ENCODE peak calls at places on chromosomes 12 and 14, in six cellular contexts. H, J, C, A, T and R are unnamed samples.

GRCh38 chr12:103877934-103878510 is 37.0 kb upstream of the NT5DC3 start:
- DNase-seq in C (no peak), T (peak; percentile 74), H (no peak), A (peak; percentile 84), J (no peak), R (no peak)

GRCh38 chr14:67541448-67542387 is 8.6 kb downstream of the PLEKHH1 start:
- DNase-seq in T (no peak), A (peak; percentile 52), H (no peak), C (no peak), J (peak; percentile 73), R (no peak)

GRCh38 chr12:24919346-24920001 is 29.4 kb downstream of the BCAT1 start:
- DNase-seq in J (no peak), C (no peak), H (no peak), T (no peak), A (no peak), R (no peak)

GRCh38 chr12:27841392-27841882 is 61.4 kb upstream of the MANSC4 start:
- DNase-seq in J (no peak), C (no peak), H (no peak), A (no peak), T (no peak), R (peak; percentile 16)

GRCh38 chr12:77102691-77103090 is 37.3 kb upstream of the E2F7 start:
- DNase-seq in J (no peak), T (peak; percentile 80), A (no peak), H (no peak), C (no peak), R (no peak)

GRCh38 chr12:8676651-8677050 is 14.0 kb upstream of the MFAP5 start:
- DNase-seq in T (no peak), C (no peak), J (no peak), H (no peak), A (no peak), R (no peak)

GRCh38 chr14:89418976-89419375 is 1.9 kb upstream of the FOXN3 start:
- DNase-seq in C (no peak), J (no peak), T (no peak), H (no peak), A (no peak), R (no peak)

GRCh38 chr14:61631044-61631692 is 64.1 kb upstream of the HIF1A start:
- DNase-seq in T (no peak), H (no peak), J (no peak), C (no peak), A (no peak), R (no peak)

GRCh38 chr12:128073937-128074336 is 193.0 kb upstream of the TMEM132C start:
- DNase-seq in T (no peak), C (no peak), A (no peak), H (no peak), J (no peak), R (no peak)

GRCh38 chr14:83975435-83976222 is 1554.3 kb upstream of the FLRT2 start:
- DNase-seq in H (no peak), T (peak; percentile 1), C (peak; percentile 61), A (peak; percentile 55), J (peak; percentile 68), R (no peak)

GRCh38 chr14:84375235-84375634 is 1154.7 kb upstream of the FLRT2 start:
- DNase-seq in J (no peak), H (no peak), T (no peak), C (no peak), A (no peak), R (no peak)

GRCh38 chr12:6860116-6860515 is 7.2 kb upstream of the TPI1 start:
- DNase-seq in T (no peak), J (no peak), A (no peak), C (no peak), H (no peak), R (no peak)

GRCh38 chr12:109840349-109841073 is 7.3 kb upstream of the TRPV4 start:
- DNase-seq in C (peak; percentile 32), A (no peak), H (no peak), T (no peak), J (no peak), R (no peak)

GRCh38 chr14:85358136-85358785 is 171.7 kb upstream of the FLRT2 start:
- DNase-seq in C (no peak), A (no peak), H (no peak), T (no peak), J (no peak), R (no peak)

GRCh38 chr12:4217091-4217490 is 56.5 kb upstream of the CCND2 start:
- DNase-seq in C (no peak), T (no peak), A (no peak), J (no peak), H (no peak), R (no peak)

GRCh38 chr12:93616584-93617101 is 44.2 kb downstream of the SOCS2 start:
- DNase-seq in T (peak; percentile 32), J (no peak), H (no peak), C (no peak), A (no peak), R (no peak)

GRCh38 chr12:116323696-116324386 is 46.3 kb upstream of the MED13L start:
- DNase-seq in A (no peak), C (no peak), H (no peak), J (no peak), T (no peak), R (no peak)

DNA sequence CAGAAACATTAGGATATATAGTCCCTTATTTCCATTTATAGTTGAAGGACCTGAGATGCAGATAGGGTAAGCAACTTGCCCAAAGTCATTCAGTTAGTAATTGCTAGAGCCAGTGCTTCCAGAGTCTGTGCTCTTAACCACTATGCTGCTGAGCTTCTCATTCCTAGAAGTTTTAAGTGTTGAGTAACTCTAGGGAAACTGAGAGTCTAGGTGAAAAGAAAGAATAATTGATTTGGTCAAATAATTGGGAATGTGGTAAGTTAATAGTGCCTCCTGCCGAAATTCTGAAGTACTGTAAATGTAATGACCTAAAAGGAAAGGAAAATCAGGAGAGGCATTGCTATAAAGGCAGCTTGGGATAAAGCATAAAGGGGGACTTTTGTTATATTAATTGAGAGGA is 14.1 kb downstream of the PYROXD1 start:
- DNase-seq in T (peak; percentile 9), J (no peak), A (no peak), C (no peak), H (no peak), R (no peak)
- TF ChIP-seq CTCF in T (peak; percentile 3), J (no peak), A (no peak), C (no peak), H (no peak), R (no peak)

GRCh38 chr14:49691031-49691430 is 1.9 kb upstream of the KLHDC1 start:
- DNase-seq in T (no peak), J (no peak), H (no peak), A (no peak), C (no peak), R (no peak)
- H3K4me3 ChIP-seq in T (no peak overlapping the region), J (no peak overlapping the region), H (no peak overlapping the region), A (no peak overlapping the region), C (no peak overlapping the region), R (no peak overlapping the region)

DNA sequence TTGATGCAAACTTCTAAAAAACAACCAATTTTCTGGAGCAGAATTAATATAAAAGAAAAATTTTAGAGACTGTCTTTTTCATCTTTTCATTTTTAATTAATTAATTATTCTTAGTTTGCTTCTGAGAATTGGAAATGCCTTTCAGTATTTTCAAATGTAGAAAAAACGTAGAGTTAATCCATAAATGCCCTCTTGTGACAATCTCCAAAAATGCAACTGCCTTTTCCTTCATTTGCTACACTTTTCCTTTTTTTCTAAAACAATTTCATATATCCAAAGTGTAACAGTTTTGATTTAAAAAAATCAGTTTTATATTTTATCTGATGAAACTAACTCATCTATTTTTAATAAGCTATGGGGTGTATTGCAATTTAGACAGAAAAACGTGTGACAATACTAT is 409.3 kb downstream of the PRKD1 start:
- DNase-seq in A (no peak), T (peak; percentile 49), H (no peak), J (no peak), C (no peak), R (no peak)
- TF ChIP-seq CTCF in A (peak; percentile 45), T (peak; percentile 63), H (no peak), J (no peak), C (no peak), R (peak; percentile 39)

GRCh38 chr14:54727929-54728328 is 161.0 kb downstream of the SAMD4A start:
- DNase-seq in J (no peak), C (no peak), A (no peak), T (no peak), H (no peak), R (no peak)

GRCh38 chr14:54725998-54726397 is 159.1 kb downstream of the SAMD4A start:
- DNase-seq in J (no peak), H (no peak), T (no peak), A (no peak), C (no peak), R (no peak)

GRCh38 chr14:54735424-54735823 is 167.2 kb downstream of the GCH1 start:
- DNase-seq in J (no peak), H (no peak), C (no peak), A (no peak), T (no peak), R (no peak)

GRCh38 chr14:54728700-54729527 is 162.0 kb downstream of the SAMD4A start:
- DNase-seq in T (no peak), H (no peak), J (no peak), A (no peak), C (no peak), R (no peak)

DNA sequence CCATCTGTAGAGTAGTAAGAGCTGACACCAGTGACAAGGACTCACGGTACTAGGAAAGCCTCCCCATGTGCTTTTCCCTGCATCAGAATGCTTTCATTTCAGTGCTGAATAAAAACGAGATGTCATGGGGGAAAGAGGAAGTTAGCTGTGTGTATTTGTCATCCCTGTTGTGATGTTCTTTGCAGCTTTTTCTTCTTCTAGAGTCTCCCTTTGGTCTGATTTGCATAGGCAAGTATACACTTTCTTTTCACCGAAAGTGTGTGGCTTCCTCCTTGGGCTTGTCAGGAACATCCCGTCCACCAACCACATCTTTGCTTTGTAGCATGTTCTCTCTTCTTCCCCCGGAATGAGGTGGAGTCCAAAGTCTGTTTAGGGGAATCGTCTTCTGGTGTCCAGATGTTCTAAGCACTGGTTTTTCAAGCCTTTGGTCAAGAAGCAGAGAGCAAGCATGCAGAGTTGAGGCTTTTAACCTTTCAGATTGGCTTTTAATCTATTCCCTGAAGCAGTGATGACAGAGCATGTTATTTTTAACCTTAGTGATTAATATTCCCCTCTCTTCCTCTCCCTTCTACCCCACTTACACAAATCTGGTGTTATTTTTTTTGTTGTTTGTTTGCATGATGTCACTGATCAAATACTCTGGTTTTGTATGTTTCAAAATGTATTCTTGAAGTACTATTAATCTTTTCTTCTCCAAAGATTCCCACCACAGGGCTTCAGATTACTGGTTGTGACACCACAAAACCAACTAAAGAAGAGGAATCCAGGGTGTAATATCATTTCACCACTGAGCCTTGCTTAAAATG is 163.4 kb downstream of the SAMD4A start:
- DNase-seq in C (no peak), A (no peak), T (peak; percentile 71), J (no peak), H (no peak), R (peak; percentile 48)
- H3K4me3 ChIP-seq in C (peak overlapping the region; percentile 36), A (no peak overlapping the region), T (peak overlapping the region; percentile 51), J (no peak overlapping the region), H (no peak overlapping the region), R (peak overlapping the region; percentile 2)

GRCh38 chr14:56243110-56243509 is 124.9 kb downstream of the PELI2 start:
- DNase-seq in H (no peak), C (no peak), J (no peak), A (no peak), T (no peak), R (no peak)

GRCh38 chr14:56248442-56248841 is 130.2 kb downstream of the PELI2 start:
- DNase-seq in T (no peak), H (no peak), A (no peak), J (no peak), C (no peak), R (no peak)

GRCh38 chr14:56244138-56244789 is 126.1 kb downstream of the PELI2 start:
- DNase-seq in C (no peak), A (no peak), J (no peak), T (peak; percentile 91), H (no peak), R (peak; percentile 74)

GRCh38 chr14:56247495-56248087 is 129.4 kb downstream of the PELI2 start:
- DNase-seq in A (no peak), H (no peak), J (no peak), T (peak; percentile 50), C (no peak), R (no peak)
- TF ChIP-seq CTCF in A (peak; percentile 37), H (no peak), J (peak; percentile 10), T (peak; percentile 46), C (peak; percentile 13), R (peak; percentile 35)